ENCODE peak calls at places on chromosomes 13 and 19, in nine cellular contexts. One of them, this sample, is unnamed.

GRCh38 chr19:48659768-48660167 is 13.0 kb downstream of the NTN5 start:
- DNase-seq in GM23248: peak
- DNase-seq in GM23338: no peak
- DNase-seq in OCI-LY7: no peak
- DNase-seq in hepatocyte: peak
- DNase-seq in HCT116: no peak
- DNase-seq in neural progenitor cell: no peak
- DNase-seq in MM.1S: no peak
- DNase-seq in SK-N-SH: no peak
- DNase-seq in this sample: no peak

GRCh38 chr13:94063096-94063495 is 416.4 kb downstream of the DCT start:
- DNase-seq in GM23248: peak
- DNase-seq in GM23338: no peak
- DNase-seq in OCI-LY7: no peak
- DNase-seq in hepatocyte: no peak
- DNase-seq in HCT116: no peak
- DNase-seq in neural progenitor cell: no peak
- DNase-seq in MM.1S: no peak
- DNase-seq in SK-N-SH: no peak
- DNase-seq in this sample: no peak

GRCh38 chr13:105820415-105820814 is 715.0 kb downstream of the EFNB2 start:
- DNase-seq in GM23248: no peak
- DNase-seq in GM23338: no peak
- DNase-seq in OCI-LY7: no peak
- DNase-seq in hepatocyte: no peak
- DNase-seq in HCT116: no peak
- DNase-seq in neural progenitor cell: no peak
- DNase-seq in MM.1S: no peak
- DNase-seq in SK-N-SH: no peak
- DNase-seq in this sample: no peak

GRCh38 chr19:31838163-31838798 is 489.0 kb upstream of the TSHZ3 start:
- DNase-seq in GM23248: no peak
- DNase-seq in GM23338: no peak
- DNase-seq in OCI-LY7: no peak
- DNase-seq in hepatocyte: no peak
- DNase-seq in HCT116: no peak
- DNase-seq in neural progenitor cell: peak
- DNase-seq in MM.1S: no peak
- DNase-seq in SK-N-SH: no peak
- DNase-seq in this sample: no peak

GRCh38 chr13:33550885-33551284 is 265.3 kb upstream of the STARD13 start:
- DNase-seq in GM23248: no peak
- DNase-seq in GM23338: no peak
- DNase-seq in OCI-LY7: no peak
- DNase-seq in hepatocyte: no peak
- DNase-seq in HCT116: no peak
- DNase-seq in neural progenitor cell: no peak
- DNase-seq in MM.1S: no peak
- DNase-seq in SK-N-SH: no peak
- DNase-seq in this sample: no peak

GRCh38 chr13:93244918-93245280 is 18.3 kb downstream of the GPC6 start:
- DNase-seq in GM23248: peak
- DNase-seq in GM23338: no peak
- DNase-seq in OCI-LY7: no peak
- DNase-seq in hepatocyte: no peak
- DNase-seq in HCT116: no peak
- DNase-seq in neural progenitor cell: no peak
- DNase-seq in MM.1S: no peak
- DNase-seq in SK-N-SH: no peak
- DNase-seq in this sample: no peak

GRCh38 chr19:49950590-49950948 is 10.4 kb downstream of the SIGLEC11 start:
- DNase-seq in GM23248: no peak
- DNase-seq in GM23338: no peak
- DNase-seq in OCI-LY7: no peak
- DNase-seq in hepatocyte: no peak
- DNase-seq in HCT116: no peak
- DNase-seq in neural progenitor cell: no peak
- DNase-seq in MM.1S: no peak
- DNase-seq in SK-N-SH: no peak
- DNase-seq in this sample: no peak

GRCh38 chr19:7515091-7515470 is 822 bp upstream of the ZNF358 start:
- DNase-seq in GM23248: no peak
- DNase-seq in GM23338: no peak
- DNase-seq in OCI-LY7: no peak
- DNase-seq in hepatocyte: peak
- DNase-seq in HCT116: no peak
- DNase-seq in neural progenitor cell: no peak
- DNase-seq in MM.1S: no peak
- DNase-seq in SK-N-SH: no peak
- DNase-seq in this sample: no peak

GRCh38 chr13:45121421-45121820 is 1.1 kb downstream of the GTF2F2 start:
- DNase-seq in GM23248: peak
- DNase-seq in GM23338: peak
- DNase-seq in OCI-LY7: peak
- DNase-seq in hepatocyte: peak
- DNase-seq in HCT116: peak
- DNase-seq in neural progenitor cell: peak
- DNase-seq in MM.1S: peak
- DNase-seq in SK-N-SH: peak
- DNase-seq in this sample: peak

GRCh38 chr13:44352202-44352601 is 21.4 kb upstream of the SERP2 start:
- DNase-seq in GM23248: no peak
- DNase-seq in GM23338: no peak
- DNase-seq in OCI-LY7: no peak
- DNase-seq in hepatocyte: no peak
- DNase-seq in HCT116: no peak
- DNase-seq in neural progenitor cell: no peak
- DNase-seq in MM.1S: no peak
- DNase-seq in SK-N-SH: no peak
- DNase-seq in this sample: no peak

GRCh38 chr19:50909240-50910070 is 1.7 kb downstream of the KLK4 start:
- DNase-seq in GM23248: peak
- DNase-seq in GM23338: peak
- DNase-seq in OCI-LY7: peak
- DNase-seq in hepatocyte: peak
- DNase-seq in HCT116: peak
- DNase-seq in neural progenitor cell: peak
- DNase-seq in MM.1S: no peak
- DNase-seq in SK-N-SH: peak
- DNase-seq in this sample: peak

GRCh38 chr13:30108913-30109237 is 198.5 kb downstream of the KATNAL1 start:
- DNase-seq in GM23248: no peak
- DNase-seq in GM23338: no peak
- DNase-seq in OCI-LY7: no peak
- DNase-seq in hepatocyte: peak
- DNase-seq in HCT116: no peak
- DNase-seq in neural progenitor cell: no peak
- DNase-seq in MM.1S: no peak
- DNase-seq in SK-N-SH: no peak
- DNase-seq in this sample: peak

GRCh38 chr13:29465741-29466293 is 129.7 kb downstream of the SLC7A1 start:
- DNase-seq in GM23248: peak
- DNase-seq in GM23338: no peak
- DNase-seq in OCI-LY7: no peak
- DNase-seq in hepatocyte: peak
- DNase-seq in HCT116: no peak
- DNase-seq in neural progenitor cell: no peak
- DNase-seq in MM.1S: no peak
- DNase-seq in SK-N-SH: peak
- DNase-seq in this sample: peak

GRCh38 chr13:46633416-46633815 is 80.4 kb downstream of the LRCH1 start:
- DNase-seq in GM23248: peak
- DNase-seq in GM23338: no peak
- DNase-seq in OCI-LY7: no peak
- DNase-seq in hepatocyte: no peak
- DNase-seq in HCT116: no peak
- DNase-seq in neural progenitor cell: no peak
- DNase-seq in MM.1S: no peak
- DNase-seq in SK-N-SH: no peak
- DNase-seq in this sample: peak

GRCh38 chr19:14505488-14506239 is 9.7 kb upstream of the GIPC1 start:
- DNase-seq in GM23248: peak
- DNase-seq in GM23338: peak
- DNase-seq in OCI-LY7: peak
- DNase-seq in hepatocyte: peak
- DNase-seq in HCT116: peak
- DNase-seq in neural progenitor cell: peak
- DNase-seq in MM.1S: no peak
- DNase-seq in SK-N-SH: peak
- DNase-seq in this sample: peak

GRCh38 chr19:752652-753517 is 2.0 kb downstream of the MISP start:
- DNase-seq in GM23248: peak
- DNase-seq in GM23338: no peak
- DNase-seq in OCI-LY7: no peak
- DNase-seq in hepatocyte: peak
- DNase-seq in HCT116: peak
- DNase-seq in neural progenitor cell: no peak
- DNase-seq in MM.1S: no peak
- DNase-seq in SK-N-SH: no peak
- DNase-seq in this sample: peak

GRCh38 chr13:113063091-113063491 is 42.5 kb upstream of the F7 start:
- DNase-seq in GM23248: no peak
- DNase-seq in GM23338: no peak
- DNase-seq in OCI-LY7: no peak
- DNase-seq in hepatocyte: no peak
- DNase-seq in HCT116: no peak
- DNase-seq in neural progenitor cell: no peak
- DNase-seq in MM.1S: no peak
- DNase-seq in SK-N-SH: no peak
- DNase-seq in this sample: no peak
- TF ChIP-seq EZH2phosphoT487 in GM23248: no peak
- TF ChIP-seq EZH2phosphoT487 in GM23338: no peak
- TF ChIP-seq EZH2phosphoT487 in OCI-LY7: no peak
- TF ChIP-seq EZH2phosphoT487 in hepatocyte: no peak
- TF ChIP-seq EZH2phosphoT487 in HCT116: no peak
- TF ChIP-seq EZH2phosphoT487 in neural progenitor cell: no peak
- TF ChIP-seq EZH2phosphoT487 in MM.1S: no peak
- TF ChIP-seq EZH2phosphoT487 in SK-N-SH: no peak
- TF ChIP-seq EZH2phosphoT487 in this sample: no peak

DNA sequence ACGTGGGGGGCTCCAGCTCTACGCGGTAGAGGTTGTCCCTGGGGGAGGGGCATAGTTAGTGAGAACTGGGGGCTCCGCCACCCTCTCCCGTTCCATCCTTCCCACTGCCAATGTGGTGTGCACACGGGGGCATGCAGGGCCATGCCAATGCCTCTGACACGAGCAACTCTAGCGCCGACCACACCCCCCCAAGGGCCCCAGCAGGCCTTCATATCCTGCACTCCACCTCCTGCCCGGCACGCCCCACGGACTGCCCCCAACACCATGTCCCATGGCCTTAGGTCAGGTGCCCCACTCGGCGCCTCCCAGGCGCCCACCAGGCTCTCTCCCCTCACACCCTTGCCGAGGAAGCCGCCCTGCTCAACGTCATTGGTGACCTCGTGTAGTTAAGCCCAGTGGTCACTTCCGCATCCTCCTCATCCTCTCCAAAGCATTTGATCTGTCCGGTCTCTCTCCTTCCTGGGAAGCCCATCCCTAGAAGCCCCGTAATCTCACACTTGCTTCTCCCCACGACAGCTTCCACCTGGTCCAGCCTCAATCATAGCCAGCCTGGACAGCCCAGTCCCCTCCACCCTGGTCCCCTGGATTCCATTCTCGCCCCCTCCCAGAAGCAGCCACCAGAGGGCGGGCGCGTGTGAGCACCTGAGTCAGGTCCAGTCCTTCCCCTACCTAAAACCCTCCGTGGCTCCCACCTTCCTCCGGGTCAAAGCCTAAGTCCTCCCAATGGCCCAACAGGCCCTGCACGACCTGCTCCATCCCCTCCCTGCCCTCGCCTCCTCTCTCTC is 2.1 kb downstream of the SEMA6B start:
- DNase-seq in GM23248: no peak
- DNase-seq in GM23338: peak
- DNase-seq in OCI-LY7: peak
- DNase-seq in hepatocyte: peak
- DNase-seq in HCT116: no peak
- DNase-seq in neural progenitor cell: no peak
- DNase-seq in MM.1S: no peak
- DNase-seq in SK-N-SH: peak
- DNase-seq in this sample: peak
- TF ChIP-seq EZH2phosphoT487 in GM23248: no peak
- TF ChIP-seq EZH2phosphoT487 in GM23338: no peak
- TF ChIP-seq EZH2phosphoT487 in OCI-LY7: no peak
- TF ChIP-seq EZH2phosphoT487 in hepatocyte: no peak
- TF ChIP-seq EZH2phosphoT487 in HCT116: no peak
- TF ChIP-seq EZH2phosphoT487 in neural progenitor cell: no peak
- TF ChIP-seq EZH2phosphoT487 in MM.1S: no peak
- TF ChIP-seq EZH2phosphoT487 in SK-N-SH: no peak
- TF ChIP-seq EZH2phosphoT487 in this sample: no peak

GRCh38 chr19:20162821-20163220 is 4.2 kb upstream of the ZNF486 start:
- DNase-seq in GM23248: no peak
- DNase-seq in GM23338: no peak
- DNase-seq in OCI-LY7: peak
- DNase-seq in hepatocyte: no peak
- DNase-seq in HCT116: no peak
- DNase-seq in neural progenitor cell: no peak
- DNase-seq in MM.1S: no peak
- DNase-seq in SK-N-SH: no peak
- DNase-seq in this sample: no peak

GRCh38 chr19:20171285-20171684 is 4.3 kb downstream of the ZNF486 start:
- DNase-seq in GM23248: no peak
- DNase-seq in GM23338: no peak
- DNase-seq in OCI-LY7: no peak
- DNase-seq in hepatocyte: no peak
- DNase-seq in HCT116: no peak
- DNase-seq in neural progenitor cell: no peak
- DNase-seq in MM.1S: no peak
- DNase-seq in SK-N-SH: no peak
- DNase-seq in this sample: no peak

GRCh38 chr19:20164456-20164855 is 2.6 kb upstream of the ZNF486 start:
- DNase-seq in GM23248: no peak
- DNase-seq in GM23338: no peak
- DNase-seq in OCI-LY7: no peak
- DNase-seq in hepatocyte: no peak
- DNase-seq in HCT116: no peak
- DNase-seq in neural progenitor cell: no peak
- DNase-seq in MM.1S: no peak
- DNase-seq in SK-N-SH: no peak
- DNase-seq in this sample: no peak

GRCh38 chr19:20165971-20166592 is 932 bp upstream of the ZNF486 start:
- DNase-seq in GM23248: no peak
- DNase-seq in GM23338: no peak
- DNase-seq in OCI-LY7: no peak
- DNase-seq in hepatocyte: no peak
- DNase-seq in HCT116: no peak
- DNase-seq in neural progenitor cell: no peak
- DNase-seq in MM.1S: no peak
- DNase-seq in SK-N-SH: no peak
- DNase-seq in this sample: no peak

GRCh38 chr19:20167020-20167644 is at the start of gene ZNF486:
- DNase-seq in GM23248: peak
- DNase-seq in GM23338: peak
- DNase-seq in OCI-LY7: peak
- DNase-seq in hepatocyte: peak
- DNase-seq in HCT116: no peak
- DNase-seq in neural progenitor cell: peak
- DNase-seq in MM.1S: peak
- DNase-seq in SK-N-SH: peak
- DNase-seq in this sample: no peak
- TF ChIP-seq EZH2phosphoT487 in GM23248: no peak
- TF ChIP-seq EZH2phosphoT487 in GM23338: no peak
- TF ChIP-seq EZH2phosphoT487 in OCI-LY7: no peak
- TF ChIP-seq EZH2phosphoT487 in hepatocyte: no peak
- TF ChIP-seq EZH2phosphoT487 in HCT116: no peak
- TF ChIP-seq EZH2phosphoT487 in neural progenitor cell: no peak
- TF ChIP-seq EZH2phosphoT487 in MM.1S: no peak
- TF ChIP-seq EZH2phosphoT487 in SK-N-SH: no peak
- TF ChIP-seq EZH2phosphoT487 in this sample: no peak

GRCh38 chr13:51801631-51802099 is 2.3 kb downstream of the DHRS12 start:
- DNase-seq in GM23248: peak
- DNase-seq in GM23338: no peak
- DNase-seq in OCI-LY7: no peak
- DNase-seq in hepatocyte: no peak
- DNase-seq in HCT116: no peak
- DNase-seq in neural progenitor cell: peak
- DNase-seq in MM.1S: no peak
- DNase-seq in SK-N-SH: peak
- DNase-seq in this sample: peak
- TF ChIP-seq EZH2phosphoT487 in GM23248: no peak
- TF ChIP-seq EZH2phosphoT487 in GM23338: no peak
- TF ChIP-seq EZH2phosphoT487 in OCI-LY7: no peak
- TF ChIP-seq EZH2phosphoT487 in hepatocyte: no peak
- TF ChIP-seq EZH2phosphoT487 in HCT116: no peak
- TF ChIP-seq EZH2phosphoT487 in neural progenitor cell: peak
- TF ChIP-seq EZH2phosphoT487 in MM.1S: no peak
- TF ChIP-seq EZH2phosphoT487 in SK-N-SH: no peak
- TF ChIP-seq EZH2phosphoT487 in this sample: no peak

This sample was measured in PC-3.